ENCODE peak calls at places on chromosomes 5 and 9, in four cellular contexts. One of them, this sample, is unnamed.
A peak's percentile ranks its signal among the peaks of the same experiment; 100 is the strongest.

GRCh38 chr5:60929024-60929423 is 15.8 kb downstream of the ERCC8 start:
- DNase-seq in CD8-positive, alpha-beta T cell: no peak
- DNase-seq in epithelial cell of esophagus: peak; percentile 6
- DNase-seq in RWPE1: no peak
- DNase-seq in this sample: no peak

GRCh38 chr5:173035904-173036707 is 20.0 kb upstream of the CREBRF start:
- DNase-seq in epithelial cell of esophagus: no peak
- DNase-seq in CD8-positive, alpha-beta T cell: no peak
- DNase-seq in RWPE1: no peak
- DNase-seq in this sample: peak; percentile 43

GRCh38 chr9:136604823-136605525 is 57.7 kb upstream of the EGFL7 start:
- DNase-seq in epithelial cell of esophagus: no peak
- DNase-seq in CD8-positive, alpha-beta T cell: no peak
- DNase-seq in RWPE1: no peak
- DNase-seq in this sample: no peak

GRCh38 chr9:114124138-114124537 is 25.0 kb upstream of the KIF12 start:
- DNase-seq in CD8-positive, alpha-beta T cell: no peak
- DNase-seq in RWPE1: no peak
- DNase-seq in epithelial cell of esophagus: no peak
- DNase-seq in this sample: no peak

GRCh38 chr5:72451771-72452505 is 55.3 kb downstream of the ZNF366 start:
- DNase-seq in epithelial cell of esophagus: peak; percentile 18
- DNase-seq in RWPE1: no peak
- DNase-seq in CD8-positive, alpha-beta T cell: no peak
- DNase-seq in this sample: peak; percentile 86

GRCh38 chr5:154302181-154302580 is 111.6 kb downstream of the GALNT10 start:
- DNase-seq in epithelial cell of esophagus: no peak
- DNase-seq in RWPE1: no peak
- DNase-seq in CD8-positive, alpha-beta T cell: no peak
- DNase-seq in this sample: no peak

GRCh38 chr5:137332296-137332695 is 166.8 kb downstream of the SPOCK1 start:
- DNase-seq in CD8-positive, alpha-beta T cell: no peak
- DNase-seq in RWPE1: no peak
- DNase-seq in epithelial cell of esophagus: no peak
- DNase-seq in this sample: no peak

GRCh38 chr5:112830378-112830777 is 30.7 kb upstream of the SRP19 start:
- DNase-seq in CD8-positive, alpha-beta T cell: no peak
- DNase-seq in RWPE1: no peak
- DNase-seq in epithelial cell of esophagus: no peak
- DNase-seq in this sample: no peak

GRCh38 chr5:176542596-176543427 is 5.6 kb upstream of the RNF44 start:
- DNase-seq in epithelial cell of esophagus: no peak
- DNase-seq in CD8-positive, alpha-beta T cell: peak; percentile 67
- DNase-seq in RWPE1: peak; percentile 38
- DNase-seq in this sample: peak; percentile 52

GRCh38 chr9:123302348-123303214 is 34.2 kb upstream of the STRBP start:
- DNase-seq in CD8-positive, alpha-beta T cell: peak; percentile 59
- DNase-seq in RWPE1: no peak
- DNase-seq in epithelial cell of esophagus: no peak
- DNase-seq in this sample: no peak

GRCh38 chr5:114427204-114427603 is 65.3 kb downstream of the KCNN2 start:
- DNase-seq in RWPE1: no peak
- DNase-seq in CD8-positive, alpha-beta T cell: no peak
- DNase-seq in epithelial cell of esophagus: no peak
- DNase-seq in this sample: no peak
- TF ChIP-seq CTCF in RWPE1: no peak
- TF ChIP-seq CTCF in CD8-positive, alpha-beta T cell: no peak
- TF ChIP-seq CTCF in epithelial cell of esophagus: no peak
- TF ChIP-seq CTCF in this sample: no peak

GRCh38 chr5:15191012-15191411 is 309.0 kb upstream of the FBXL7 start:
- DNase-seq in CD8-positive, alpha-beta T cell: no peak
- DNase-seq in epithelial cell of esophagus: no peak
- DNase-seq in RWPE1: no peak
- DNase-seq in this sample: peak; percentile 6
- TF ChIP-seq CTCF in CD8-positive, alpha-beta T cell: no peak
- TF ChIP-seq CTCF in epithelial cell of esophagus: no peak
- TF ChIP-seq CTCF in RWPE1: no peak
- TF ChIP-seq CTCF in this sample: peak; percentile 18

GRCh38 chr9:6305954-6306563 is 22.1 kb upstream of the TPD52L3 start:
- DNase-seq in CD8-positive, alpha-beta T cell: no peak
- DNase-seq in epithelial cell of esophagus: peak; percentile 68
- DNase-seq in RWPE1: peak; percentile 21
- DNase-seq in this sample: peak; percentile 59
- TF ChIP-seq CTCF in CD8-positive, alpha-beta T cell: no peak
- TF ChIP-seq CTCF in epithelial cell of esophagus: peak; percentile 56
- TF ChIP-seq CTCF in RWPE1: peak; percentile 69
- TF ChIP-seq CTCF in this sample: peak; percentile 61

GRCh38 chr5:22699319-22699718 is 153.8 kb downstream of the CDH12 start:
- DNase-seq in epithelial cell of esophagus: no peak
- DNase-seq in RWPE1: no peak
- DNase-seq in CD8-positive, alpha-beta T cell: no peak
- DNase-seq in this sample: no peak
- TF ChIP-seq CTCF in epithelial cell of esophagus: no peak
- TF ChIP-seq CTCF in RWPE1: no peak
- TF ChIP-seq CTCF in CD8-positive, alpha-beta T cell: no peak
- TF ChIP-seq CTCF in this sample: no peak

GRCh38 chr9:104074876-104075275 is 19.2 kb upstream of the SMC2 start:
- DNase-seq in epithelial cell of esophagus: peak; percentile 45
- DNase-seq in CD8-positive, alpha-beta T cell: no peak
- DNase-seq in RWPE1: peak; percentile 82
- DNase-seq in this sample: peak; percentile 38

GRCh38 chr9:104073770-104074133 is 20.4 kb upstream of the SMC2 start:
- DNase-seq in epithelial cell of esophagus: no peak
- DNase-seq in CD8-positive, alpha-beta T cell: no peak
- DNase-seq in RWPE1: no peak
- DNase-seq in this sample: no peak

GRCh38 chr9:104073098-104073769 is 20.9 kb upstream of the SMC2 start:
- DNase-seq in RWPE1: no peak
- DNase-seq in epithelial cell of esophagus: no peak
- DNase-seq in CD8-positive, alpha-beta T cell: no peak
- DNase-seq in this sample: no peak

GRCh38 chr9:104078596-104078995 is 15.5 kb upstream of the SMC2 start:
- DNase-seq in epithelial cell of esophagus: no peak
- DNase-seq in CD8-positive, alpha-beta T cell: no peak
- DNase-seq in RWPE1: no peak
- DNase-seq in this sample: no peak

GRCh38 chr9:104075801-104076753 is 18.0 kb upstream of the SMC2 start:
- DNase-seq in epithelial cell of esophagus: peak; percentile 45
- DNase-seq in RWPE1: peak; percentile 74
- DNase-seq in CD8-positive, alpha-beta T cell: no peak
- DNase-seq in this sample: peak; percentile 75
- TF ChIP-seq CTCF in epithelial cell of esophagus: no peak
- TF ChIP-seq CTCF in RWPE1: peak; percentile 21
- TF ChIP-seq CTCF in CD8-positive, alpha-beta T cell: no peak
- TF ChIP-seq CTCF in this sample: no peak

GRCh38 chr5:138937392-138938387 is 62.6 kb upstream of the LRRTM2 start:
- DNase-seq in CD8-positive, alpha-beta T cell: no peak
- DNase-seq in RWPE1: no peak
- DNase-seq in epithelial cell of esophagus: no peak
- DNase-seq in this sample: no peak
- TF ChIP-seq CTCF in CD8-positive, alpha-beta T cell: no peak
- TF ChIP-seq CTCF in RWPE1: no peak
- TF ChIP-seq CTCF in epithelial cell of esophagus: no peak
- TF ChIP-seq CTCF in this sample: no peak

DNA sequence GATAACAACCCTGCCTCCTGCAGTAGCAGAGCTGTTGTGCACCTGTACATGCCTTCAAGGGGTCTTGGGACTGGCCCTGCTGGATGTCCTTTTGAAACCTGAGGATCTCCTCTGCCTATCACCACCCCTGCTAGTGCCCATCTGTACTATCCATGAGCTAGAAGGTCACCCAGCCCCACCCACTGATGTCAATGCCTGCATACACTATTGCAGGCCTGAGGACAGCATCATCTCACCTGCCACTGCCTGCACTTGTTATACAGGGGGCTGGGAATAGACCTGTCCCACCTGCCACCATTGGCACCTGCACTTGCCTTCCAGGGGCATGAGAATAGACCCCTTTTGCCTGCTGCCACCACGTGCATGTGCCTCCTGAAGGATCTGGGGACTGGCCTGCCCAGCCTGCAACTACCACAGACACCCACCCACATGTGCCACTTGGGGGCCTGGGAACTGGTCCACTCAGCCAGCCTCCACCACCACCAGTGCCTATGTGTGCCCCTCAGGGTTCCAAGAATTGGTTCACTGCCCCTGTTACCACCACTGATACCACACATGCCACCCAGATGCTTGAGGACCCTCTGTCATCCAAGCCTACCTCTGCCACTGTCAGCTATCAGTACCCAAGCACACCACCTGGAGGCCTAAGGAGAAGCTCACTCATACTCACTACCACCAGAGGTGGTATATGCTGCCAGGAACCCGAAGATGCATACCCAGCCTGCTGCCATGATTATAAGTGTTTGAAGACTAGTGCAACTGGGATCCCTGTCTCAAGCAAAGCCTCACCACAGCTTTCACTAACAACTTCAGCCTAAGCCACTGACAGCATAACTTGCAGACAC is 159.7 kb downstream of the SGCD start:
- DNase-seq in RWPE1: no peak
- DNase-seq in epithelial cell of esophagus: no peak
- DNase-seq in CD8-positive, alpha-beta T cell: no peak
- DNase-seq in this sample: no peak
- TF ChIP-seq CTCF in RWPE1: no peak
- TF ChIP-seq CTCF in epithelial cell of esophagus: no peak
- TF ChIP-seq CTCF in CD8-positive, alpha-beta T cell: no peak
- TF ChIP-seq CTCF in this sample: no peak

DNA sequence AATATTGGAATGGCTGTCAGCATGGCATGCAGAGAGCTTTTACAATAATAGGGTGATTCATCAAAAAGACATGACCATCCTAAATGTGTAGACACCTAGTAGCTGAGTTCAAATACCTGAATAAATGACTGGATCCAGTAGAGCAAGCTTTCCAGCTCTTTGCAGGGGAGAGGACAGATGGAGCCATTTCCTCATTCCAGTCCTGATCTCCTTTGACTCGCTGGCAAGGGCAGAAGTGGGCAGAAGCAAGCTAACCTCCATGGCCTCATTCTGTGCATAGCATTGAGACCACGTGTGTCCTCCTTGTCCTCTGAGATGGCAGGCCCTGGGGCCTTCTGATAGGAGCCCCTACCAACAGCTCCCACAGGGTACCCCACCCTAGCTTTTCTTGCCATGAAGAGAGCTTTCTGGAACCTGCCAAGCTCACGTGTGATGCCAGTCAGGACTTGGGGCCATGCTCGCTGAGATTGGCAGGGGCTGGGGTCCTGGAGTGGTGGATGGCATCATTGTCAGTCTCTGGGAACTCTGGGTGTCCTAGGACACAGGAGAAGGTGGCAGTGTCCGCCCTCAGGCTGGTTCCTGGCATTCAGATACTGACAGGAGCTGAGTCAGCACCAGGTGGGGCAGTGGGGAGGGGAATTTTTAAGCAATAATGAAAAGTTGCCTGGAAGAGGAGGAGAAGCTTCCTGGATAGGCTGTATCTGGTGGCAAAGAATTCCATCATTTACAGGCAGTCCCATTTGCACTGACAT is 33.6 kb downstream of the WWC1 start:
- DNase-seq in RWPE1: peak; percentile 97
- DNase-seq in CD8-positive, alpha-beta T cell: no peak
- DNase-seq in epithelial cell of esophagus: peak; percentile 96
- DNase-seq in this sample: peak; percentile 86
- TF ChIP-seq CTCF in RWPE1: no peak
- TF ChIP-seq CTCF in CD8-positive, alpha-beta T cell: no peak
- TF ChIP-seq CTCF in epithelial cell of esophagus: no peak
- TF ChIP-seq CTCF in this sample: no peak

DNA sequence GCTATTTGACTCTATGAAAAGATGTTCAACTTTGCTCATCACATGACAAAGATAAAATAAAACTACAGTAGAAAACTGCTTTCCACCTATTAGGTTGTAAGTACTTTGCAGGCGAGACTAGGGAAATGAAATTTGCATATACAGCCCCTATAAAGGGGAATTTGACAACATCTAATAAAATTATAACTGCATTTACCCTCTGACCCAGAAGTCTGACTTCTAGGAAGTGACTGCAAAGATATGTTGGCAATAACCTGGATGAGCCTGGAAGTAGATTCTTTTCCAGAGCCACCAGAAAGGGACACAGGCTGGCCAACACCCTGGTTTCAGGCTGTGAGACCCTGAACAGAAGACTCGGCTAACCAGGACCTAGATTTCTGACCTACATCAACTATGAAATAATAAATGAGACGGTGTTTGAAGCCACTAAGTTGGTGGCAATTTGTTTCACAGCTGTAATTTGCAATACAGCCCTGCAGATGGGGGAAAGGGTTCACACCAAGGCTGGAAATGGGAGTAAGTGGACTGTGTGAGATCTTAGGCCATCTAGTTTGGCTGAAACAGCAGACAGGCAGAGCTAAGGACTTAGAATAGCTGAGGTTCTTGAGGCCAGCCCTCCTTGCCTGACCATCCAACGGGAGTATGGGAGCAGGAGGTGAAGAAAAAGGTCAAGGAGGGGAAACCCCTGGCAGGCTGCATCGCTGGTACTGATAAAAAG is 106.6 kb downstream of the SIL1 start:
- DNase-seq in RWPE1: no peak
- DNase-seq in CD8-positive, alpha-beta T cell: no peak
- DNase-seq in epithelial cell of esophagus: no peak
- DNase-seq in this sample: peak; percentile 18
- TF ChIP-seq CTCF in RWPE1: no peak
- TF ChIP-seq CTCF in CD8-positive, alpha-beta T cell: no peak
- TF ChIP-seq CTCF in epithelial cell of esophagus: peak; percentile 10
- TF ChIP-seq CTCF in this sample: no peak

GRCh38 chr5:96381526-96381925 is 51.5 kb downstream of the PCSK1 start:
- DNase-seq in RWPE1: no peak
- DNase-seq in epithelial cell of esophagus: no peak
- DNase-seq in CD8-positive, alpha-beta T cell: no peak
- DNase-seq in this sample: no peak
- TF ChIP-seq CTCF in RWPE1: no peak
- TF ChIP-seq CTCF in epithelial cell of esophagus: no peak
- TF ChIP-seq CTCF in CD8-positive, alpha-beta T cell: no peak
- TF ChIP-seq CTCF in this sample: no peak

This sample was measured in MCF 10A.